ENCODE peak calls at places on chromosomes 12 and 14, in ten cellular contexts. S is stomach, W is SK-N-MC, Y is transverse colon, O is GM23338, B is Panc1, I is SK-N-SH, A is HepG2, C is sigmoid colon, K is suprapubic skin. X is an unnamed sample.

GRCh38 chr14:75283884-75284563 is 5.4 kb downstream of the FOS start:
- DNase-seq in K (no peak), A (peak; percentile 44), S (peak; percentile 60), C (peak; percentile 84), I (no peak), O (no peak), B (no peak), Y (peak; percentile 78), W (no peak), X (no peak)

GRCh38 chr14:33679461-33680225 is 271.2 kb downstream of the EGLN3 start:
- DNase-seq in O (no peak), C (no peak), K (no peak), S (no peak), Y (no peak), A (no peak), B (no peak), W (no peak), I (no peak), X (no peak)

GRCh38 chr12:64387201-64387816 is 3.2 kb downstream of the C12orf56 start:
- DNase-seq in O (no peak), I (no peak), B (no peak), S (no peak), C (no peak), K (no peak), A (no peak), Y (no peak), W (no peak), X (no peak)

GRCh38 chr12:53624453-53624852 is 1.7 kb downstream of the ATF7 start:
- DNase-seq in O (no peak), Y (no peak), K (no peak), A (no peak), I (no peak), B (no peak), S (no peak), C (no peak), W (no peak), X (no peak)

GRCh38 chr12:109731231-109731731 is 17.7 kb downstream of the FAM222A start:
- DNase-seq in S (peak; percentile 19), B (no peak), I (peak; percentile 45), A (no peak), K (peak; percentile 76), O (no peak), C (peak; percentile 61), W (no peak), Y (no peak), X (no peak)

GRCh38 chr12:105051981-105052380 is 32.3 kb downstream of the ALDH1L2 start:
- DNase-seq in A (no peak), I (no peak), B (no peak), W (no peak), C (no peak), O (no peak), K (no peak), Y (no peak), S (no peak), X (no peak)

GRCh38 chr14:24254630-24255392 is 8.2 kb downstream of the TGM1 start:
- DNase-seq in B (no peak), A (no peak), S (no peak), W (no peak), I (no peak), C (no peak), O (no peak), Y (no peak), K (no peak), X (no peak)

GRCh38 chr12:12819752-12820311 is 6.7 kb downstream of the DDX47 start:
- DNase-seq in Y (no peak), K (no peak), O (no peak), W (no peak), A (no peak), S (no peak), C (no peak), B (no peak), I (no peak), X (no peak)

GRCh38 chr14:50396636-50397460 is at the start of gene CDKL1:
- DNase-seq in C (peak; percentile 80), K (peak; percentile 83), I (peak; percentile 88), Y (peak; percentile 78), O (peak; percentile 83), S (peak; percentile 79), A (peak; percentile 32), B (peak; percentile 12), W (no peak), X (no peak)

GRCh38 chr12:110741371-110741770 is 1.3 kb downstream of the PPP1CC start:
- DNase-seq in A (no peak), O (no peak), I (no peak), K (no peak), C (no peak), W (no peak), S (no peak), B (no peak), Y (no peak), X (no peak)

GRCh38 chr12:120497524-120498150 is 1.7 kb downstream of the DYNLL1 start:
- DNase-seq in S (no peak), B (no peak), K (no peak), Y (no peak), I (no peak), A (no peak), W (no peak), O (no peak), C (no peak), X (no peak)

DNA sequence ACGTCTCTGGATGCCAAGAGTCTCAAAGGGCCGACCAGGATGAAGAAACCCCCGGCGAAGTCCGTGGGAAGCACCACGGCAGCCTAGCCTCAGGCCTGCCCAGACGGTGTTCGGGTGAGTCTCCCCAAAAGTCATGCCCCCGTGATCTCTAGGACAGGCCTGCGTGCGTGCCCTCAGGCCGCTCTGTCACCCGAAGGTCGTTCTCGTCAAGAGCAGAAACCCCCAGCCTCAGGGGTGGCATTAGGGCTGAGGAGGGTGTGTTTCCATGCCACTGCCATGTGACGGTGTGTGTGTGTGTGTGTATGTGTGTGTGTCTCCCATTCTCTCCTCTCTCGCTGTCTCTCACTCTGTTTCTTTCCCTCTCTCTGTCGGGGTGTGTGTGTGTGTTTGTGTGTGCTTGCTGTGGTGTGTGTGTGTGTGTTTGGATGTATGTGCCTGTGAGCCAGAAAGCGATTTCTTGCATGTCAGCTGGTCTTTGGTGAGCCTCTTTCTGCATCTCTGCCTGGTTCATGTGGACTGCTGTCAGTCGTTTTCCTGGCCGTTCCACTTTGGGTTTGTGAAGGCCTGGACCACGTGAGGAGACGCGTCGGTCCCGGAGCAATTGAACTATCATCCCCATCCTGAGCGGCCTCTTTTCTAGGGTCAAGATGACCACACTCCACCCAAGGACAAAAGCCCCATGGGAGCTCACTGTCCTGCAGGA is 772.5 kb upstream of the ALG10B start:
- DNase-seq in K (no peak), B (no peak), Y (no peak), W (no peak), O (no peak), A (no peak), S (no peak), C (no peak), I (no peak), X (peak; percentile 72)
- TF ChIP-seq POLR2AphosphoS5 in K (no peak), B (no peak), Y (no peak), W (no peak), O (no peak), A (no peak), S (no peak), C (no peak), I (no peak), X (no peak)

GRCh38 chr12:132998742-132999141 is 12.6 kb downstream of the ZNF26 start:
- DNase-seq in C (no peak), W (no peak), B (no peak), A (no peak), Y (no peak), S (no peak), I (no peak), O (peak; percentile 2), K (no peak), X (no peak)
- H3K36me3 ChIP-seq in C (no peaks in the 10 kb centered on the region), W (peaks cover 10% of the 10 kb centered on the region), B (no peaks in the 10 kb centered on the region), A (peaks cover 26% of the 10 kb centered on the region), Y (no peaks in the 10 kb centered on the region), S (peaks cover 59% of the 10 kb centered on the region), I (peaks cover 32% of the 10 kb centered on the region), O (peaks cover 5% of the 10 kb centered on the region), K (peaks cover 41% of the 10 kb centered on the region), X (peaks cover 45% of the 10 kb centered on the region)

GRCh38 chr14:88385212-88386101 is at the start of gene SPATA7:
- DNase-seq in I (peak; percentile 92), O (peak; percentile 99), W (no peak), K (peak; percentile 97), C (peak; percentile 97), Y (peak; percentile 95), S (peak; percentile 94), B (peak; percentile 24), A (peak; percentile 83), X (peak; percentile 99)

GRCh38 chr14:88392609-88393008 is 7.2 kb downstream of the SPATA7 start:
- DNase-seq in S (no peak), W (no peak), K (no peak), A (no peak), Y (no peak), I (no peak), B (no peak), C (no peak), O (no peak), X (no peak)

GRCh38 chr14:88386395-88386794 is 938 bp downstream of the SPATA7 start:
- DNase-seq in K (no peak), B (no peak), A (no peak), S (no peak), O (no peak), Y (no peak), I (no peak), C (no peak), W (no peak), X (no peak)

GRCh38 chr14:88384653-88385205 is 728 bp upstream of the SPATA7 start:
- DNase-seq in C (no peak), I (peak; percentile 4), S (no peak), W (no peak), Y (no peak), O (no peak), B (no peak), A (no peak), K (no peak), X (no peak)

GRCh38 chr14:88388741-88389282 is 3.4 kb downstream of the SPATA7 start:
- DNase-seq in B (no peak), K (no peak), O (no peak), S (no peak), C (no peak), W (no peak), Y (no peak), I (no peak), A (no peak), X (no peak)
- TF ChIP-seq POLR2AphosphoS5 in B (no peak), K (no peak), O (no peak), S (no peak), C (no peak), W (no peak), Y (no peak), I (no peak), A (no peak), X (no peak)

DNA sequence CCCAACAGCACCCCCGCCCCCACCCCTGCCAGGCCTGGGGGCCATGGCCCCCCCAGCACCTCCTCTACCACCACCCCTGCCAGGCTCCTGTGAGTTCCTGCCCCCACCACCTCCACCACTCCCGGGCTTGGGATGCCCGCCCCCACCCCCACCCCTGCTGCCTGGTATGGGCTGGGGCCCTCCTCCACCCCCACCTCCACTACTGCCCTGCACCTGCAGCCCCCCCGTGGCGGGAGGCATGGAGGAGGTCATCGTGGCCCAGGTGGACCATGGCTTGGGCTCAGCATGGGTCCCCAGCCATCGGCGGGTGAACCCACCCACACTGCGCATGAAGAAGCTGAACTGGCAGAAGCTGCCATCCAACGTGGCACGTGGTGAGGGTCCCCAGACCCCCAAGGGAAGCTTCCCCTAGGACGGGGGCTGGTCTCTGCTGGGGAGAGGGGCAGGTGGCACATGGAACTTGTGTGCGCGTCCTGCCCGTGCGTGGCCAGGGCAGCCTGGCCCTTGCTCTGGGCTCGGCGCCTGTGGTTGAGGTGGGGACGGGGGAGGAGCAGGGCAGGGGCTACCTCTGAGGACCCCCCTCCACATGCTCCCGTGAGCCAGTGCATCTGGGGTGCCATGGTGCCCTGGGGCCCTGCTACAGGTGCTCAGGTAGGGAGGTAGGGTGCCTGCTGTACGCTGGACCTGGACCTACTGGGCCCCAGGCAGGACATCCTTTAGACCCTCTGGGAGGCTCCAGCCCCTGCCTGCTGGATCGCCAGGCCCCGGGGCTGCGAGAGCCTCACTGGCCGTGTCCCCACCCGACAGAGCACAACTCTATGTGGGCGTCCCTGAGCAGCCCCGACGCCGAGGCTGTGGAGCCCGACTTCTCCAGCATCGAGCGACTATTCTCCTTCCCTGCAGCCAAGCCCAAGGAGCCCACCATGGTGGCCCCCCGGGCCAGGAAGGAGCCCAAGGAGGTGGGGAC is 16.1 kb upstream of the ADSS1 start:
- DNase-seq in W (no peak), O (peak; percentile 49), Y (no peak), C (no peak), B (no peak), K (no peak), S (no peak), A (no peak), I (no peak), X (no peak)
- H3K36me3 ChIP-seq in W (peaks cover 16% of the 10 kb centered on the region), O (peaks cover 12% of the 10 kb centered on the region), Y (no peaks in the 10 kb centered on the region), C (peaks cover 45% of the 10 kb centered on the region), B (no peaks in the 10 kb centered on the region), K (peaks cover 75% of the 10 kb centered on the region), S (peaks cover 85% of the 10 kb centered on the region), A (peaks cover 35% of the 10 kb centered on the region), I (no peaks in the 10 kb centered on the region), X (peaks cover 35% of the 10 kb centered on the region)

X was measured in esophagus muscularis mucosa.